ENCODE peak calls at places on chromosome 3, in five cellular contexts. X is heart left ventricle, B is body of pancreas, P is ovary, Q is uterus. L is an unnamed sample.

GRCh38 chr3:69902386-69902785 is 97.1 kb upstream of the SAMMSON start:
- DNase-seq in X (no peak), B (no peak), Q (no peak), P (no peak), L (no peak)

GRCh38 chr3:189272500-189273119 is 100.8 kb downstream of the TPRG1 start:
- DNase-seq in Q (no peak), X (no peak), B (no peak), P (no peak), L (peak)

GRCh38 chr3:112470791-112471190 is 28.5 kb downstream of the BTLA start:
- DNase-seq in X (no peak), Q (no peak), B (no peak), P (no peak), L (no peak)

GRCh38 chr3:190116551-190117067 is 4.1 kb downstream of the P3H2 start:
- DNase-seq in B (no peak), P (no peak), Q (no peak), X (no peak), L (no peak)

GRCh38 chr3:116579843-116580242 is 129.7 kb upstream of the TUSC7 start:
- DNase-seq in P (no peak), X (no peak), B (no peak), Q (no peak), L (peak)

GRCh38 chr3:11476814-11477213 is 166.9 kb downstream of the VGLL4 start:
- DNase-seq in X (no peak), Q (no peak), P (no peak), B (no peak), L (no peak)

GRCh38 chr3:194824676-194825075 is 139.0 kb downstream of the FAM43A start:
- DNase-seq in Q (no peak), X (peak), P (no peak), B (no peak), L (no peak)

GRCh38 chr3:197151562-197151961 is 121.9 kb upstream of the MELTF start:
- DNase-seq in P (no peak), X (peak), Q (peak), B (peak), L (peak)

GRCh38 chr3:44554626-44555592 is at the start of gene ZKSCAN7:
- DNase-seq in B (peak), X (peak), Q (peak), P (peak), L (no peak)

GRCh38 chr3:10744098-10744465 is 71.9 kb upstream of the SLC6A11 start:
- DNase-seq in X (no peak), P (no peak), Q (no peak), B (no peak), L (peak)

GRCh38 chr3:99509224-99509623 is 129.2 kb upstream of the COL8A1 start:
- DNase-seq in B (no peak), X (no peak), P (no peak), Q (no peak), L (no peak)

GRCh38 chr3:45110185-45110833 is 35.9 kb downstream of the CDCP1 start:
- DNase-seq in Q (no peak), P (no peak), B (no peak), X (no peak), L (peak)

DNA sequence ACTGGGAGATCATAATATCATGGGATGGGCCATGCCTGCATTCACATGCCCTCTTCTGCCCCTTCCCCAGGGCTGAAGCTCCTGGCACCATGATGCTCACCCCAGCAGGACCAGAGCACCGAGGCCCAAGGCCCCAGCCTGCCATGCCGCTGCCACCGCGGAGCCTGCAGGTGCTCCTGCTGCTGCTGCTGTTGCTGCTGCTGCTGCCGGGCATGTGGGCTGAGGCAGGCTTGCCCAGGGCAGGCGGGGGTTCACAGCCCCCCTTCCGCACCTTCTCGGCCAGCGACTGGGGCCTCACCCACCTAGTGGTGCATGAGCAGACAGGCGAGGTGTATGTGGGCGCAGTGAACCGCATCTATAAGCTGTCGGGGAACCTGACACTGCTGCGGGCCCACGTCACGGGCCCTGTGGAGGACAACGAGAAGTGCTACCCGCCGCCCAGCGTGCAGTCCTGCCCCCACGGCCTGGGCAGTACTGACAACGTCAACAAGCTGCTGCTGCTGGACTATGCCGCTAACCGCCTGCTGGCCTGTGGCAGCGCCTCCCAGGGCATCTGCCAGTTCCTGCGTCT is 5.6 kb downstream of the PLXNA1 start:
- DNase-seq in P (no peak), Q (no peak), B (no peak), X (no peak), L (no peak)
- TF ChIP-seq POLR2A in P (no peak), Q (no peak), B (no peak), X (no peak), L (no peak)

GRCh38 chr3:52892625-52893311 is 4.6 kb downstream of the STIMATE start:
- DNase-seq in P (no peak), B (no peak), X (no peak), Q (no peak), L (peak)

GRCh38 chr3:52891615-52892081 is 5.7 kb downstream of the STIMATE start:
- DNase-seq in Q (no peak), P (no peak), B (no peak), X (no peak), L (peak)

GRCh38 chr3:52890735-52891134 is 6.6 kb downstream of the STIMATE start:
- DNase-seq in B (no peak), Q (no peak), X (no peak), P (no peak), L (no peak)

GRCh38 chr3:52892290-52892624 is 5.1 kb downstream of the STIMATE start:
- DNase-seq in Q (no peak), X (no peak), B (no peak), P (no peak), L (no peak)

DNA sequence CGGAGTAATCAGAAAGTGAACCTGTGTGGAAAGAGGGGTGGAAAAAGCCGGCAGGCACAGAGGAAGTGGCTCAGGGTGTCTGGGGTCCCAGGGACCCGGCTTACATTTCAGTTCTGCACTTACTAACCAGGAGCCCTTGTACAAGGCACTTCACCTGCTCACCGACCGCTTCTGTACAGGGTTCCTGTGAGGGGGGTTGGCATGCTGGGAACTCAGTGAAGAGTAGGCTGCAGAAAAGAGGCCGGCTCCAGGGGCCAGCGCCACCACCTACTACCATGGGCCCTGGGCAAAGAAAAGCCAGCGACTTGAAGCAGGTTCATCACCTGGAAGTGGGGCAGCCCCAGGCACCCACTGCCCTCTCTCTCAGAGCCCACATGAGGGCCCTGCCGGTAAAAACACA is 6.2 kb downstream of the STIMATE start:
- DNase-seq in X (no peak), P (no peak), Q (no peak), B (no peak), L (no peak)
- H3K4me3 ChIP-seq in X (no peak), P (no peak), Q (no peak), B (no peak), L (no peak)

DNA sequence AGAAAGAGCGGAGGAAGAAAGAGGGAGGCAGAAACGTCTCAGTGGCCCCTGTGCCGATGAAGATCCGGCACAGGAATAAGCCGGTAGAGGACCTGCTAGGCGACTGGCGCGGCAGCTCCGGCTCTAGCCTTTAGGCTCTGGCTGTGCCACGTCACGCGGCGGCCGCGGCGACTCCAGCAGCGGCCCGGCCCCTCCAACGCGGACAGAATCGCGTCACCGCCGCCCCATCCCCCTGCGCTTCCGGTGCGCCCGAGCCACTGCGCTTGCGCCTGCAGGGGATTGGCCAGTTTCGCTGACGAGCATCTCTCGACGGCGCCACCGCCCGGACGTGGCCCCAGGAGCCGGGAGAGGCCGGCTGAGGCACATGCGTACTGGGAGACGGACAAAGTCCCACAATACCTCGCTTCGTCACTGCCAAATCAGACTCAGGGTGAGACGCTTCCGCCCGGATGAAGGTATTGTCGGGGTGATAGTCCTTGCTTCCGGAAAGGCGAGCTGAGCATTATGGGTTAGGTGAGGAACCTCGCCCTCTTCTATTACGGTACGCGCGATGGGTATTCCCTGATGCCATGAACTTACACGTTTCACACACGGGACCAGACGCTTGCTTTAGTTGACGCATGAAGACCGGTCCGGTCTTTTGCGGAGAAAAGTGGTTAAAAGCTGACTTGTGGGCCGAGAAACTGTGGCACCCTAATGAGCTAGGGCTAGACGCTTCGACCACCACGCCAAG is at the start of gene ARF4:
- DNase-seq in X (peak), B (peak), P (peak), Q (peak), L (peak)
- TF ChIP-seq POLR2A in X (peak), B (peak), P (peak), Q (peak), L (peak)

DNA sequence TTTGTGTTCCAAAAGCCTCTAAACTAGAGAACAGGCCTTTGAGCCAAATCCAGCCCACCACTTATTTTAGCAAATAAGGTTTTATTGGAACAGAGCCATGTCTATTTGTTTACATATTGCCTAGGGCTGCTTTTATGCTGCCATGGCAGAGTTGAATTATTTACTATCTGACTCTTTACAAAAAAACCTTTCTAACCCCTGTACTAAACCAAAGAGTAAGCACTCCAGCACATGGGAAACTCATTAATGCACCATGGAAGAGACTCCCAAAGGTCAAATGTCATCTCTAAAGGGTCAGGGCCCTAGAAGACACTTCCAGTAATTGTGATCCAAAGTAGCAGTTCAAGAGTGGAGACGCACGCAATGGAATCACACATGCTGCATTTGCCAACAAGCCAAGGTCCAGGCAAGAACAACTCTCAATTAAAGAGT is 22.3 kb downstream of the OSBPL10 start:
- DNase-seq in B (no peak), X (peak), P (no peak), Q (no peak), L (no peak)
- H3K4me3 ChIP-seq in B (no peak), X (no peak), P (no peak), Q (no peak), L (no peak)

GRCh38 chr3:184314363-184314699 is at the start of gene EIF4G1:
- DNase-seq in Q (peak), X (peak), B (peak), P (peak), L (peak)
- TF ChIP-seq POLR2A in Q (peak), X (no peak), B (peak), P (peak), L (peak)

DNA sequence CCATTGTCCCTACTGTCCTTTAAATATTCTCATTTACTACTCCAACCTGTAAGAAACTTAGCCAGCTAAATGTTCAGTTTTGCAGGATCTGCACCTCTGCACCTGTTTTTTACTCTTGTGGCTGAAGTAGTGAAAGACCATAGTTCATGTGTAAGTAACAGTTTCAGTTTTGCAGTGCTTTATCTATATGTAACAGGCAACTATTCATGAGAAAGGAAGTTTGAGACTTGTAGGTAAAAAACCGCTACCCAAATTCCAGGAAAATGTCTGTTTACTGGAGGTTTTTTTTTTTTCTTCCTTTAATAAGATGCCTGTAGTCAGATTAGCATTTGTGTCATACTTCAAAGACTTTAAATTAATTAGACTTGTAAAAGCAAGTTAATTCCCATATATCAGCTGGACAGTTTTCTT is 25.4 kb upstream of the MBNL1 start:
- DNase-seq in X (no peak), B (no peak), P (no peak), Q (no peak), L (no peak)
- H3K4me3 ChIP-seq in X (no peak), B (no peak), P (no peak), Q (no peak), L (peak)

GRCh38 chr3:147392083-147392916 is 14.0 kb downstream of the ZIC4 start:
- DNase-seq in P (no peak), X (no peak), B (no peak), Q (no peak), L (no peak)
- TF ChIP-seq POLR2A in P (no peak), X (no peak), B (no peak), Q (no peak), L (no peak)

GRCh38 chr3:42152193-42152592 is 61.0 kb downstream of the TRAK1 start:
- DNase-seq in Q (no peak), P (no peak), B (no peak), X (no peak), L (no peak)

GRCh38 chr3:42148982-42149432 is 57.9 kb downstream of the TRAK1 start:
- DNase-seq in X (peak), B (no peak), P (peak), Q (peak), L (peak)

GRCh38 chr3:42149537-42150426 is 58.6 kb downstream of the TRAK1 start:
- DNase-seq in P (no peak), Q (no peak), X (no peak), B (peak), L (no peak)

GRCh38 chr3:42153039-42153438 is 61.9 kb downstream of the TRAK1 start:
- DNase-seq in X (no peak), Q (no peak), P (no peak), B (no peak), L (no peak)

GRCh38 chr3:42151596-42152145 is 60.5 kb downstream of the TRAK1 start:
- DNase-seq in X (no peak), Q (no peak), B (no peak), P (no peak), L (no peak)
- H3K4me3 ChIP-seq in X (no peak), Q (no peak), B (no peak), P (no peak), L (no peak)

GRCh38 chr3:126083913-126084514 is at the start of gene SLC41A3:
- DNase-seq in Q (peak), P (peak), B (peak), X (peak), L (peak)
- TF ChIP-seq POLR2A in Q (peak), P (peak), B (peak), X (no peak), L (peak)